ENCODE peak calls at places on chromosomes 16 and 17, in nine cellular contexts. One of them, this sample, is unnamed.
A peak's percentile ranks its signal among the peaks of the same experiment; 100 is the strongest.

GRCh38 chr16:87470332-87470731 is 22.5 kb downstream of the ZCCHC14 start:
- DNase-seq in ovary: no peak
- DNase-seq in T1000: no peak
- DNase-seq in HEK293T: no peak
- DNase-seq in Caki2: no peak
- DNase-seq in Peyer's patch: no peak
- DNase-seq in GM12865: no peak
- DNase-seq in GM18507: no peak
- DNase-seq in cardiac fibroblast: no peak
- DNase-seq in this sample: no peak

GRCh38 chr16:19168173-19169080 is at the start of gene SYT17:
- DNase-seq in Peyer's patch: peak; percentile 57
- DNase-seq in T1000: no peak
- DNase-seq in GM12865: no peak
- DNase-seq in ovary: no peak
- DNase-seq in cardiac fibroblast: no peak
- DNase-seq in Caki2: peak; percentile 65
- DNase-seq in HEK293T: peak; percentile 61
- DNase-seq in GM18507: no peak
- DNase-seq in this sample: peak; percentile 8

GRCh38 chr16:30429678-30430427 is at the start of gene DCTPP1:
- DNase-seq in Caki2: peak; percentile 100
- DNase-seq in cardiac fibroblast: peak; percentile 99
- DNase-seq in GM18507: peak; percentile 83
- DNase-seq in GM12865: peak; percentile 99
- DNase-seq in HEK293T: peak; percentile 98
- DNase-seq in ovary: peak; percentile 94
- DNase-seq in T1000: peak; percentile 95
- DNase-seq in Peyer's patch: peak; percentile 99
- DNase-seq in this sample: peak; percentile 100

GRCh38 chr17:10792156-10792555 is 11.7 kb downstream of the TMEM238L start:
- DNase-seq in GM18507: no peak
- DNase-seq in ovary: no peak
- DNase-seq in cardiac fibroblast: no peak
- DNase-seq in HEK293T: no peak
- DNase-seq in T1000: no peak
- DNase-seq in GM12865: no peak
- DNase-seq in Caki2: no peak
- DNase-seq in Peyer's patch: peak; percentile 81
- DNase-seq in this sample: no peak

GRCh38 chr17:35088911-35089845 is 25.7 kb upstream of the RFFL start:
- DNase-seq in Caki2: peak; percentile 89
- DNase-seq in GM18507: peak; percentile 74
- DNase-seq in Peyer's patch: peak; percentile 95
- DNase-seq in T1000: peak; percentile 81
- DNase-seq in cardiac fibroblast: peak; percentile 75
- DNase-seq in HEK293T: peak; percentile 82
- DNase-seq in GM12865: peak; percentile 93
- DNase-seq in ovary: peak; percentile 82
- DNase-seq in this sample: peak; percentile 81

GRCh38 chr16:62051942-62052341 is 15.7 kb upstream of the CDH8 start:
- DNase-seq in GM18507: no peak
- DNase-seq in GM12865: no peak
- DNase-seq in HEK293T: no peak
- DNase-seq in T1000: no peak
- DNase-seq in ovary: no peak
- DNase-seq in Peyer's patch: no peak
- DNase-seq in Caki2: no peak
- DNase-seq in cardiac fibroblast: no peak
- DNase-seq in this sample: no peak

GRCh38 chr16:86934581-86935322 is 356.4 kb downstream of the FOXL1 start:
- DNase-seq in HEK293T: no peak
- DNase-seq in Peyer's patch: no peak
- DNase-seq in T1000: no peak
- DNase-seq in cardiac fibroblast: no peak
- DNase-seq in GM18507: no peak
- DNase-seq in ovary: no peak
- DNase-seq in Caki2: no peak
- DNase-seq in GM12865: no peak
- DNase-seq in this sample: no peak

GRCh38 chr17:58391302-58391984 is 25.9 kb downstream of the RNF43 start:
- DNase-seq in Peyer's patch: peak; percentile 92
- DNase-seq in GM12865: no peak
- DNase-seq in HEK293T: peak; percentile 70
- DNase-seq in ovary: no peak
- DNase-seq in GM18507: no peak
- DNase-seq in Caki2: peak; percentile 92
- DNase-seq in cardiac fibroblast: peak; percentile 22
- DNase-seq in T1000: peak; percentile 16
- DNase-seq in this sample: peak; percentile 35

GRCh38 chr16:69057400-69058378 is 47.8 kb upstream of the HAS3 start:
- DNase-seq in Peyer's patch: no peak
- DNase-seq in T1000: peak; percentile 57
- DNase-seq in Caki2: peak; percentile 79
- DNase-seq in GM18507: no peak
- DNase-seq in ovary: no peak
- DNase-seq in cardiac fibroblast: peak; percentile 94
- DNase-seq in GM12865: peak; percentile 61
- DNase-seq in HEK293T: no peak
- DNase-seq in this sample: peak; percentile 42

GRCh38 chr16:89324056-89325010 is 106.8 kb downstream of the ZNF778 start:
- DNase-seq in Caki2: no peak
- DNase-seq in GM12865: peak; percentile 93
- DNase-seq in T1000: peak; percentile 32
- DNase-seq in Peyer's patch: no peak
- DNase-seq in HEK293T: no peak
- DNase-seq in ovary: no peak
- DNase-seq in cardiac fibroblast: peak; percentile 96
- DNase-seq in GM18507: peak; percentile 55
- DNase-seq in this sample: no peak

GRCh38 chr17:59840329-59840907 is 52.3 kb downstream of the TUBD1 start:
- DNase-seq in Caki2: peak; percentile 57
- DNase-seq in ovary: no peak
- DNase-seq in cardiac fibroblast: peak; percentile 65
- DNase-seq in Peyer's patch: peak; percentile 46
- DNase-seq in GM12865: peak; percentile 77
- DNase-seq in T1000: no peak
- DNase-seq in HEK293T: no peak
- DNase-seq in GM18507: no peak
- DNase-seq in this sample: no peak

GRCh38 chr16:775236-775796 is 12.9 kb downstream of the RPUSD1 start:
- DNase-seq in cardiac fibroblast: no peak
- DNase-seq in HEK293T: no peak
- DNase-seq in T1000: no peak
- DNase-seq in GM18507: no peak
- DNase-seq in Peyer's patch: no peak
- DNase-seq in Caki2: no peak
- DNase-seq in GM12865: no peak
- DNase-seq in ovary: no peak
- DNase-seq in this sample: no peak

GRCh38 chr16:30085247-30085646 is 6.5 kb downstream of the TBX6 start:
- DNase-seq in HEK293T: no peak
- DNase-seq in cardiac fibroblast: no peak
- DNase-seq in ovary: no peak
- DNase-seq in GM12865: no peak
- DNase-seq in GM18507: no peak
- DNase-seq in T1000: no peak
- DNase-seq in Caki2: no peak
- DNase-seq in Peyer's patch: no peak
- DNase-seq in this sample: no peak

GRCh38 chr17:49198206-49198605 is 12.2 kb downstream of the GNGT2 start:
- DNase-seq in Peyer's patch: peak; percentile 9
- DNase-seq in GM18507: no peak
- DNase-seq in Caki2: peak; percentile 97
- DNase-seq in ovary: no peak
- DNase-seq in GM12865: no peak
- DNase-seq in HEK293T: no peak
- DNase-seq in cardiac fibroblast: no peak
- DNase-seq in T1000: no peak
- DNase-seq in this sample: no peak

GRCh38 chr17:27793168-27793905 is 7.0 kb downstream of the NOS2 start:
- DNase-seq in HEK293T: peak; percentile 64
- DNase-seq in Caki2: no peak
- DNase-seq in GM18507: no peak
- DNase-seq in T1000: no peak
- DNase-seq in GM12865: no peak
- DNase-seq in ovary: peak; percentile 24
- DNase-seq in cardiac fibroblast: no peak
- DNase-seq in Peyer's patch: no peak
- DNase-seq in this sample: no peak

GRCh38 chr16:4862639-4863038 is 15.4 kb downstream of the UBN1 start:
- DNase-seq in GM12865: no peak
- DNase-seq in ovary: no peak
- DNase-seq in Caki2: no peak
- DNase-seq in T1000: no peak
- DNase-seq in cardiac fibroblast: no peak
- DNase-seq in GM18507: no peak
- DNase-seq in Peyer's patch: no peak
- DNase-seq in HEK293T: no peak
- DNase-seq in this sample: no peak

GRCh38 chr16:4900036-4900435 is 36.9 kb downstream of the PPL start:
- DNase-seq in GM18507: no peak
- DNase-seq in Caki2: no peak
- DNase-seq in GM12865: no peak
- DNase-seq in cardiac fibroblast: peak; percentile 16
- DNase-seq in T1000: no peak
- DNase-seq in Peyer's patch: no peak
- DNase-seq in HEK293T: no peak
- DNase-seq in ovary: no peak
- DNase-seq in this sample: no peak

GRCh38 chr16:86010680-86011141 is 111.7 kb downstream of the IRF8 start:
- DNase-seq in Caki2: no peak
- DNase-seq in cardiac fibroblast: no peak
- DNase-seq in T1000: no peak
- DNase-seq in Peyer's patch: peak; percentile 64
- DNase-seq in GM18507: no peak
- DNase-seq in ovary: no peak
- DNase-seq in HEK293T: no peak
- DNase-seq in GM12865: peak; percentile 50
- DNase-seq in this sample: no peak

GRCh38 chr17:949623-950338 is 29.8 kb downstream of the NXN start:
- DNase-seq in ovary: no peak
- DNase-seq in GM12865: no peak
- DNase-seq in T1000: no peak
- DNase-seq in HEK293T: no peak
- DNase-seq in Peyer's patch: no peak
- DNase-seq in Caki2: no peak
- DNase-seq in cardiac fibroblast: no peak
- DNase-seq in GM18507: no peak
- DNase-seq in this sample: no peak

GRCh38 chr17:40121191-40121885 is 433 bp upstream of the MSL1 start:
- DNase-seq in T1000: peak; percentile 61
- DNase-seq in HEK293T: peak; percentile 25
- DNase-seq in GM12865: peak; percentile 37
- DNase-seq in cardiac fibroblast: peak; percentile 48
- DNase-seq in Caki2: peak; percentile 57
- DNase-seq in Peyer's patch: peak; percentile 60
- DNase-seq in ovary: peak; percentile 72
- DNase-seq in GM18507: no peak
- DNase-seq in this sample: peak; percentile 48

GRCh38 chr17:62062313-62062712 is 2.8 kb downstream of the MED13 start:
- DNase-seq in ovary: no peak
- DNase-seq in GM12865: no peak
- DNase-seq in GM18507: no peak
- DNase-seq in T1000: no peak
- DNase-seq in Peyer's patch: no peak
- DNase-seq in cardiac fibroblast: peak; percentile 40
- DNase-seq in HEK293T: no peak
- DNase-seq in Caki2: no peak
- DNase-seq in this sample: no peak

GRCh38 chr16:88681084-88681680 is 5.1 kb downstream of the SNAI3 start:
- DNase-seq in Peyer's patch: peak; percentile 93
- DNase-seq in ovary: no peak
- DNase-seq in Caki2: no peak
- DNase-seq in HEK293T: peak; percentile 61
- DNase-seq in T1000: no peak
- DNase-seq in GM12865: peak; percentile 91
- DNase-seq in GM18507: no peak
- DNase-seq in cardiac fibroblast: no peak
- DNase-seq in this sample: peak; percentile 39

GRCh38 chr17:40598021-40598927 is 33.0 kb upstream of the CCR7 start:
- DNase-seq in GM18507: no peak
- DNase-seq in GM12865: peak; percentile 69
- DNase-seq in T1000: no peak
- DNase-seq in cardiac fibroblast: no peak
- DNase-seq in Caki2: no peak
- DNase-seq in Peyer's patch: peak; percentile 64
- DNase-seq in ovary: no peak
- DNase-seq in HEK293T: no peak
- DNase-seq in this sample: no peak

GRCh38 chr17:7184091-7184488 is 4.9 kb upstream of the ASGR1 start:
- DNase-seq in HEK293T: no peak
- DNase-seq in ovary: no peak
- DNase-seq in GM12865: no peak
- DNase-seq in T1000: no peak
- DNase-seq in Caki2: peak; percentile 68
- DNase-seq in GM18507: no peak
- DNase-seq in Peyer's patch: peak; percentile 71
- DNase-seq in cardiac fibroblast: no peak
- DNase-seq in this sample: peak; percentile 28

GRCh38 chr17:58338454-58338841 is 9.9 kb upstream of the TSPOAP1 start:
- DNase-seq in Peyer's patch: no peak
- DNase-seq in Caki2: no peak
- DNase-seq in GM12865: no peak
- DNase-seq in HEK293T: no peak
- DNase-seq in cardiac fibroblast: no peak
- DNase-seq in T1000: no peak
- DNase-seq in ovary: no peak
- DNase-seq in GM18507: no peak
- DNase-seq in this sample: no peak

GRCh38 chr16:10077861-10078260 is 104.4 kb downstream of the GRIN2A start:
- DNase-seq in HEK293T: no peak
- DNase-seq in T1000: no peak
- DNase-seq in GM12865: no peak
- DNase-seq in GM18507: no peak
- DNase-seq in cardiac fibroblast: no peak
- DNase-seq in Peyer's patch: no peak
- DNase-seq in Caki2: no peak
- DNase-seq in ovary: no peak
- DNase-seq in this sample: no peak

GRCh38 chr16:5510819-5511370 is 413.3 kb upstream of the EEF2KMT start:
- DNase-seq in ovary: no peak
- DNase-seq in HEK293T: no peak
- DNase-seq in T1000: no peak
- DNase-seq in Peyer's patch: no peak
- DNase-seq in GM12865: no peak
- DNase-seq in Caki2: no peak
- DNase-seq in GM18507: no peak
- DNase-seq in cardiac fibroblast: no peak
- DNase-seq in this sample: no peak

GRCh38 chr17:59397316-59398073 is 66.0 kb downstream of the YPEL2 start:
- DNase-seq in cardiac fibroblast: no peak
- DNase-seq in HEK293T: no peak
- DNase-seq in T1000: no peak
- DNase-seq in Peyer's patch: no peak
- DNase-seq in GM12865: no peak
- DNase-seq in ovary: no peak
- DNase-seq in GM18507: no peak
- DNase-seq in Caki2: no peak
- DNase-seq in this sample: no peak

GRCh38 chr17:60142872-60143499 is 6.8 kb upstream of the CA4 start:
- DNase-seq in ovary: peak; percentile 24
- DNase-seq in GM18507: no peak
- DNase-seq in Peyer's patch: peak; percentile 94
- DNase-seq in cardiac fibroblast: peak; percentile 93
- DNase-seq in GM12865: peak; percentile 82
- DNase-seq in T1000: peak; percentile 71
- DNase-seq in HEK293T: peak; percentile 77
- DNase-seq in Caki2: peak; percentile 81
- DNase-seq in this sample: peak; percentile 90

GRCh38 chr17:67417507-67417906 is 40.4 kb downstream of the PITPNC1 start:
- DNase-seq in Peyer's patch: no peak
- DNase-seq in GM18507: no peak
- DNase-seq in cardiac fibroblast: no peak
- DNase-seq in GM12865: no peak
- DNase-seq in HEK293T: no peak
- DNase-seq in Caki2: no peak
- DNase-seq in ovary: no peak
- DNase-seq in T1000: no peak
- DNase-seq in this sample: no peak

This sample was measured in KBM-7.